ENCODE peak calls at places on chromosome 11, in six cellular contexts. A is H9, H is mesenchymal stem cell, F is trophoblast cell, T is H1, O is neuronal stem cell. S is an unnamed sample.

GRCh38 chr11:62372871-62373270 is 35.6 kb downstream of the ASRGL1 start:
- DNase-seq in O (no peak), F (no peak), H (no peak), A (no peak), T (no peak), S (no peak)

GRCh38 chr11:74639533-74639932 is 47.2 kb downstream of the POLD3 start:
- DNase-seq in T (no peak), O (no peak), F (no peak), H (no peak), A (no peak), S (no peak)

GRCh38 chr11:96878299-96879051 is 488.7 kb downstream of the JRKL start:
- DNase-seq in F (no peak), T (no peak), O (no peak), A (no peak), H (no peak), S (no peak)

GRCh38 chr11:115170133-115170815 is 333.9 kb downstream of the CADM1 start:
- DNase-seq in F (no peak), T (peak), A (no peak), O (peak), H (peak), S (peak)

GRCh38 chr11:118438314-118438931 is 2.1 kb downstream of the KMT2A start:
- DNase-seq in A (peak), F (peak), H (peak), O (no peak), T (no peak), S (peak)

GRCh38 chr11:135027461-135027860 is 615.4 kb upstream of the B3GAT1 start:
- DNase-seq in H (peak), O (peak), T (peak), F (peak), A (peak), S (peak)

GRCh38 chr11:111520565-111520964 is 6.0 kb downstream of the HOATZ start:
- DNase-seq in T (no peak), O (no peak), H (no peak), F (no peak), A (no peak), S (peak)

GRCh38 chr11:30488304-30488998 is 97.7 kb downstream of the MPPED2 start:
- DNase-seq in H (peak), A (no peak), T (no peak), F (no peak), O (no peak), S (peak)

GRCh38 chr11:27427183-27427980 is 45.2 kb downstream of the LGR4 start:
- DNase-seq in H (peak), T (no peak), O (no peak), F (peak), A (no peak), S (peak)

GRCh38 chr11:75510626-75511025 is 15.1 kb downstream of the GDPD5 start:
- DNase-seq in H (no peak), O (no peak), T (no peak), F (no peak), A (no peak), S (no peak)

GRCh38 chr11:126476977-126477376 is 121.5 kb downstream of the ST3GAL4 start:
- DNase-seq in F (no peak), T (no peak), A (no peak), O (no peak), H (no peak), S (no peak)
- H4K91ac ChIP-seq in F (no peak), T (no peak), A (no peak), O (no peak), H (no peak), S (no peak)

GRCh38 chr11:69887330-69887729 is 68.1 kb upstream of the FGF3 start:
- DNase-seq in H (no peak), O (no peak), T (no peak), F (no peak), A (no peak), S (no peak)

GRCh38 chr11:69888671-69889076 is 69.5 kb upstream of the FGF3 start:
- DNase-seq in F (peak), H (peak), O (peak), A (peak), T (peak), S (peak)

GRCh38 chr11:69889400-69890372 is 70.5 kb upstream of the FGF3 start:
- DNase-seq in F (no peak), H (no peak), A (peak), O (no peak), T (no peak), S (no peak)

GRCh38 chr11:69890476-69890875 is 71.3 kb upstream of the FGF3 start:
- DNase-seq in H (no peak), T (no peak), O (no peak), A (no peak), F (no peak), S (no peak)

DNA sequence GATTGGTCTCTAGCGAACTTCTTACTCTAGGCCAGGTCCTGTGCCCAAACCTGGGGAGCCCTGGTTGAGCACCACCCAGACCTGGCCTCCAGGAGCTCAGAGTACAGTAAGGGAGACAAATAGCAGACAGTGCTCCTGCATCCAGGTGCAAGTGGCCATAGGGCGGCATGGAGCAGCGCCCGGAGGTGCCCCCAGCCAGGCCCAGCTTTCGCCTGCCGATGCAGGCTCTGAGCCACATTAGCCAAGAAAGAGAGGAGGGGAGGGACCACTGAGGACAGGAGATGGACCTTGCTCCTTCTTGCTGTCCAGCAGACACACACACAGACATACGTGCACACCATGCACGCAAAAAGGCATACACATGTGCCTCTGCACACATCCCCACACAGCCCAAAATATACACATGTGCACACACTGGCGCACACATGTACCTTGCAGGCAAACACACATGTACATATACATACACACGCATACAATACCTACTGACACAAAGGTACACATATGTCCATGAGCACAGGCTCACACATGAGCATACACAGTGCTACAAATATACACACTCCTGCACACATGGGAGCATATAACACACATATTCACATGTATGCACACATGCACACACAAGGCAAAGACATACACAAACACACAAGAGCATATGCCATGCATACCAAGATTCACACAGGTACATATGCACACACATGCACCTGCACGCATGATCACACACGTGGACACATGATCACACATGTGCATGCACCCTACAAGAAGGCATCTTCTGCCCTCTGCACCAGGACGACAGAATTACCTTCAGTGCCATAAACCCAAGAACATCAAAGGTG is 68.8 kb upstream of the FGF3 start:
- DNase-seq in F (no peak), T (no peak), A (no peak), H (no peak), O (no peak), S (no peak)
- H4K91ac ChIP-seq in F (no peak), T (no peak), A (no peak), H (no peak), O (no peak), S (no peak)

GRCh38 chr11:94928146-94928995 is 45.0 kb downstream of the CWC15 start:
- DNase-seq in F (no peak), T (no peak), A (no peak), O (no peak), H (peak), S (no peak)
- H4K91ac ChIP-seq in F (peak), T (no peak), A (no peak), O (no peak), H (peak), S (peak)

GRCh38 chr11:8839306-8839956 is 71.6 kb upstream of the AKIP1 start:
- DNase-seq in A (no peak), T (peak), H (no peak), O (no peak), F (no peak), S (no peak)
- H4K91ac ChIP-seq in A (no peak), T (peak), H (peak), O (no peak), F (peak), S (peak)

GRCh38 chr11:23318670-23319069 is 458.4 kb upstream of the CCDC179 start:
- DNase-seq in O (no peak), F (no peak), A (no peak), H (no peak), T (no peak), S (no peak)
- H4K91ac ChIP-seq in O (no peak), F (no peak), A (no peak), H (no peak), T (no peak), S (no peak)

GRCh38 chr11:120820040-120820439 is 203.9 kb upstream of the TBCEL start:
- DNase-seq in A (no peak), O (no peak), T (no peak), F (no peak), H (no peak), S (no peak)
- H4K91ac ChIP-seq in A (no peak), O (no peak), T (no peak), F (no peak), H (no peak), S (no peak)

S was measured in IMR-90.